ENCODE peak calls at places on chromosomes 3 and 15, in four cellular contexts. W is upper lobe of right lung, P is right cardiac atrium, B is adipocyte. F is an unnamed sample.

GRCh38 chr3:179088306-179088705 is 16.7 kb upstream of the ZMAT3 start:
- DNase-seq in W (no peak), P (no peak), B (no peak), F (peak; percentile 72)

GRCh38 chr3:169034401-169034800 is 629.1 kb downstream of the MECOM start:
- DNase-seq in W (no peak), P (no peak), B (peak; percentile 67), F (no peak)

GRCh38 chr3:54426431-54426830 is 304.1 kb downstream of the CACNA2D3 start:
- DNase-seq in W (no peak), P (no peak), B (no peak), F (no peak)

GRCh38 chr15:98682992-98683701 is 34.8 kb downstream of the IGF1R start:
- DNase-seq in W (no peak), P (no peak), B (peak; percentile 74), F (peak; percentile 6)

GRCh38 chr3:101244212-101244575 is 76.2 kb downstream of the IMPG2 start:
- DNase-seq in W (no peak), P (no peak), B (no peak), F (no peak)

GRCh38 chr3:38598791-38599190 is 50.7 kb downstream of the SCN5A start:
- DNase-seq in W (peak; percentile 40), P (no peak), B (no peak), F (no peak)

GRCh38 chr3:170258105-170258487 is 35.9 kb downstream of the PRKCI start:
- DNase-seq in W (no peak), P (no peak), B (no peak), F (no peak)

GRCh38 chr3:98699132-98699531 is 64.0 kb upstream of the ST3GAL6 start:
- DNase-seq in W (no peak), P (no peak), B (no peak), F (no peak)

GRCh38 chr3:35338186-35338585 is 301.1 kb upstream of the ARPP21 start:
- DNase-seq in W (no peak), P (no peak), B (no peak), F (no peak)

GRCh38 chr3:33577173-33577572 is 137.0 kb upstream of the UBP1 start:
- DNase-seq in W (no peak), P (no peak), B (no peak), F (no peak)

GRCh38 chr15:89349212-89349558 is 14.6 kb upstream of the POLG start:
- DNase-seq in W (no peak), P (no peak), B (no peak), F (no peak)

GRCh38 chr15:45603881-45604280 is 16.7 kb downstream of the BLOC1S6 start:
- DNase-seq in W (no peak), P (no peak), B (no peak), F (peak; percentile 53)

GRCh38 chr3:179652467-179653105 is at the start of gene USP13:
- DNase-seq in W (peak; percentile 86), P (peak; percentile 70), B (peak; percentile 93), F (peak; percentile 94)

GRCh38 chr3:50274371-50275104 is 4.3 kb upstream of the LSMEM2 start:
- DNase-seq in W (peak; percentile 86), P (no peak), B (peak; percentile 78), F (peak; percentile 93)

GRCh38 chr3:145898487-145898886 is 262.5 kb downstream of the PLOD2 start:
- DNase-seq in W (no peak), P (no peak), B (peak; percentile 59), F (no peak)

GRCh38 chr3:24101676-24102168 is 156.6 kb downstream of the NR1D2 start:
- DNase-seq in W (no peak), P (no peak), B (peak; percentile 40), F (no peak)

GRCh38 chr3:41190509-41191284 is 8.6 kb upstream of the CTNNB1 start:
- DNase-seq in W (no peak), P (no peak), B (no peak), F (no peak)

GRCh38 chr3:182389041-182389815 is 404.1 kb upstream of the ATP11B start:
- DNase-seq in W (no peak), P (no peak), B (no peak), F (no peak)

DNA sequence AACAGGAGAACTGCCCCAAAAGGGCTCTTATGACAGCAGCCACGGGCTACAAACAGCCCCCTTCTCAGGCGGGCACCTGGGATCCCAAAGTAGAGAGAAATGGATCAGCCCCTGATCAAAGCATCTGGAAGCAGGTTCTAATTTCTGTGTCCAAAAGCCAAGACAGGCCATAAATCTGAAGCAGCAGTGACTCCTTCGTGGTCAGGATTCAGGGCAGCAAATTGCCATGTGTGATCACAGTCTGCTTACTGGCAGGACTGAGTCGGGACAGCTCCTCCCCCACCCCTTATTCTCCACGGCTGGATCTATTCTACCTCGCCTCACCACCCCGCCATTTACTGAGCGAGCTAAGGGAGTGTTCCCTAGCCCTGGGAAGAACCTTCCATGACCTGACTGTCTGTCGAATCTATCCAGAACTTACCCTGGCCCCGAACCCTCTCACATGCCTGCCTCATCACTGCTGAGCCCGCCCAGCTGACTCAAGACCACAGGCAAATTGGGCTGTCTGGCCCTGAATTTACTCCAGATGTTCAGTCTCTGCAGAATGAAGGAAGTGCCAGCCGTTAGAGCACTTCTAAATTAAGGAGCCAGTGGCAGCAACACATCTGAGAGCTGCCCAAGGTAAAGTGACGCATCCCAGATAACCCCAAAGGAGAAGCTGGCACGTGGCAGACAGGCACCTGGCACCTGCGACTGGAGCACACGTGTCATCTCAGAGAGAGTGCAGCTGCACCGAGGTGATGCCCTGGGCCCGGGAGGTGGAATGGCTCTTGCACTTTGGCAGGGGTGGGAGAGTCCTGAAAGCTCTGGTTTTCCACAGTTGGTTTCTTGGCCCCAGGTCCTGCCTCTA is 1.3 kb downstream of the LRRC15 start:
- DNase-seq in W (no peak), P (no peak), B (peak; percentile 85), F (peak; percentile 67)
- H3K4me3 ChIP-seq in W (no peak overlapping the region), P (no peak overlapping the region), B (no peak overlapping the region), F (no peak overlapping the region)

GRCh38 chr15:70573121-70573850 is 190.1 kb downstream of the UACA start:
- DNase-seq in W (no peak), P (no peak), B (no peak), F (no peak)

GRCh38 chr15:70578196-70578595 is 185.2 kb downstream of the UACA start:
- DNase-seq in W (no peak), P (no peak), B (no peak), F (no peak)

GRCh38 chr15:70576276-70576675 is 187.1 kb downstream of the UACA start:
- DNase-seq in W (no peak), P (no peak), B (no peak), F (no peak)

GRCh38 chr15:70576683-70577082 is 186.7 kb downstream of the UACA start:
- DNase-seq in W (no peak), P (no peak), B (peak; percentile 19), F (no peak)

GRCh38 chr15:70575251-70576227 is 187.8 kb downstream of the UACA start:
- DNase-seq in W (no peak), P (no peak), B (peak; percentile 72), F (no peak)
- H3K4me3 ChIP-seq in W (no peak overlapping the region), P (no peak overlapping the region), B (peak overlapping the region; percentile 26), F (no peak overlapping the region)

DNA sequence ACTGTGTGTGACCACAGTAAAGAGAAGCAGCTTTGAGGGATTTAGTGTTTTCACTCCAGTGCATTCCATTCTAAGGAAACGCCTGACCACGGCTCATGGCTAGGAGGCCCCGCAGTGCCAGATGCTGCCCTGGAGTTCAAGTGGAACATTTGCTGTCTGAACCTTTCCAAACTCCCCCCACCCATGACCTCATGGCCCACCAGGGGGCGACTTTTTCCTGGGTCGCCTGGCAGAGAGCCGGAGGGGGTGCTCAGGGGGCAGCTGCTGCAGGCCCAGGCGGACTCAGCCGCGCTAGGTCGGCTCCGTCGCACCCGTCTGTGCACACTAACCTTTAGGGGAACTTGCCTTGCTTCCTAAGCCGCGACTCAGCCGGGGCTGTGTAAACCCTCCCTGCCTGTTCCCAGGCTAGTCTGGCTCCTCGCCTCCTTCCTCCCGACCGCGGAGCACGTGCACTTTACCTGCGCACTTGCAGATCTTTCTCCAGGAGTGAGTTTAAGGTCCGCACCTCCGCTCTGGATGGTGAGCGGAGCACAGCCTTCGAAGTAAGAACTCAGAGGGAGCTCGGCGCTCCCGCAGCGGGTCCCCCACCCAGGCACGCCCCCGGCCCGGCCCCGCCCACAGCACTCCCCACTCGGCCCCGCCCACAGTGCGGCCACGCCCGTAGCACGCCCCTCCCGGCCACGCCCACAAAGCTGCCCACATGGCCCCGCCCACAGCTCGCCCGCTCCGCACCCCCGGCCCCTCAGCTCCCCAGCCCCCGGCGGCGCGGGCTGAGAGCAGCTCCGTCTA is at the start of gene OCA2:
- DNase-seq in W (peak; percentile 89), P (peak; percentile 65), B (peak; percentile 83), F (no peak)
- H3K4me3 ChIP-seq in W (peak within 1 kb of the TSS; percentile 23), P (peak within 1 kb of the TSS; percentile 14), B (peak within 1 kb of the TSS; percentile 41), F (no peak within 1 kb of the TSS)

DNA sequence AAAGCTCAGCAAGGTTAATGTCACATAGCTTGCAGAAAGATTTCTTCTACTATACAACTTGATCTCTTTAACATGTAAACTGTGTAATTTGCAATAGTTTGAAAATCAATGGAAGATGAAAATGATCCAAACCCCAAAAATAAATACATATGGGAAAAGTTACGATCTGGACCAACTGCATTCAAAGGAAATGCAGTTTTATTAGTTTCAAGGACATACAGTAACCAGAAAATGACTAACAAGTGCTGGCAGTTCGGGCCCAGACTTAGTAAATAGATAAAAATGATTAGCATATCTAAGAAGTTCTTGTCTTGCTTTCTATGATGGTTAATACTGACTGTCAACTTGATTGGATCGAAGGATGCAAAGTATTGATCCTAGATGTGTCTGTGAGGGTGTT is 37.3 kb upstream of the LEKR1 start:
- DNase-seq in W (no peak), P (no peak), B (no peak), F (no peak)
- H3K4me3 ChIP-seq in W (no peak overlapping the region), P (no peak overlapping the region), B (peak overlapping the region; percentile 3), F (no peak overlapping the region)

DNA sequence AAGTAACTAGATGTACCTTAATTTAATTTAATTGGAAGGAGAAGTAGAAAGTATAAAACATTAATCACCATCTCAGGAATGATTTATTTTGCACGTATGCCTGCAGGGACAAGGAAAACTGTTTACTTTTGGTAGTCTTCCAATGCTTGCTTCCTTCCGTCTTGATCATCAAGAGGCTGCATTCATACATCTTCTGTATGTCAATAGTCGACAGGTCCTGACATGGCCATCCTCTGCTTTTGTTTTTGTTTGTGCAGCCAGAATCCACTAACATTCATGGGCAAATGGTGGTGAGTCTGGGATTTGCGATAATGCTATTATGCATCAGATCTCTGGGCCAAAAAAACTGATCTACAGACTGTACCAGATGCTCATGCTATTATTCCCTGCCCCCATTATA is 56.6 kb upstream of the ZPLD1 start:
- DNase-seq in W (no peak), P (no peak), B (no peak), F (no peak)
- H3K4me3 ChIP-seq in W (no peak overlapping the region), P (no peak overlapping the region), B (no peak overlapping the region), F (no peak overlapping the region)

DNA sequence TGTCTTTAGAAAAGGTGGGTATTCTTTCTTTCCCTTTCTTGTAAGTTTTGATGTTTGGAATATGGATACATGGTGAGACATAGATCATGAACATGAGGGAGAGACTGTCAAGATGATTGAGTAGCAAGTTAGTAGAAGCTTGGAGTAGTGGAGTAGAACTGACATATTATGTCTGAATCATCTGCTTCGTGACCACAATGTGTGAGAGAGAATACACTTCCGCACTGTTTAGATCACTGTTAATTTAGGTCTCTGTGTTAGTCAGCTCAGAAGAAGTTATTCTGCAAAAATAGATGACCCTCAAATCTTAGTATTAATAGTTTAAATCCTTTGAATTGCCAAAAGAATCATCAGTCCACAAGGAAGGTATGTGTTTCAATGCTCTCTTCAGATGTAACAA is 151.0 kb downstream of the OXSM start:
- DNase-seq in W (no peak), P (no peak), B (no peak), F (no peak)
- H3K4me3 ChIP-seq in W (no peak overlapping the region), P (no peak overlapping the region), B (no peak overlapping the region), F (no peak overlapping the region)

GRCh38 chr15:83653639-83654378 is at the start of gene ADAMTSL3:
- DNase-seq in W (peak; percentile 91), P (peak; percentile 91), B (peak; percentile 11), F (no peak)
- H3K4me3 ChIP-seq in W (peak within 1 kb of the TSS; percentile 52), P (peak within 1 kb of the TSS; percentile 64), B (peak within 1 kb of the TSS; percentile 47), F (no peak within 1 kb of the TSS)